ENCODE peak calls at places on chromosomes 11 and 22, in six cellular contexts. J is HFF-Myc; K is activated CD4-positive, CD25-positive, alpha-beta regulatory T cell treated with anti-CD3 and anti-CD28 coated beads, Interleukin-2, amount 50 U/mL, for 72 hours; P is NCI-H1092; B is OCI-M1; L is stimulated activated CD4-positive, alpha-beta T cell treated with anti-CD3 and anti-CD28 coated beads, Interleukin-12 subunit alpha, Interleukin-12 subunit beta, amount 100 ng/mL, for 24 hours. W is an unnamed sample.

GRCh38 chr11:102485095-102485722 is 32.6 kb upstream of the TMEM123 start:
- DNase-seq in J (no peak), K (no peak), P (no peak), B (no peak), L (no peak), W (no peak)

GRCh38 chr11:108914211-108914610 is 249.3 kb downstream of the DDX10 start:
- DNase-seq in J (no peak), K (no peak), P (no peak), B (no peak), L (no peak), W (no peak)

GRCh38 chr11:82750643-82751139 is 17.0 kb upstream of the FAM181B start:
- DNase-seq in J (no peak), K (no peak), P (no peak), B (no peak), L (no peak), W (no peak)

GRCh38 chr22:50039669-50040458 is 18.2 kb downstream of the TTLL8 start:
- DNase-seq in J (no peak), K (no peak), P (no peak), B (no peak), L (no peak), W (no peak)

GRCh38 chr11:783581-784015 is 6.3 kb downstream of the CEND1 start:
- DNase-seq in J (peak), K (no peak), P (no peak), B (peak), L (no peak), W (no peak)

GRCh38 chr22:45964926-45965564 is 11.9 kb downstream of the WNT7B start:
- DNase-seq in J (no peak), K (no peak), P (no peak), B (no peak), L (no peak), W (no peak)

GRCh38 chr11:3232956-3233355 is 739 bp upstream of the MRGPRE start:
- DNase-seq in J (no peak), K (peak), P (no peak), B (no peak), L (no peak), W (no peak)

GRCh38 chr22:38567531-38568245 is 2.3 kb downstream of the DMC1 start:
- DNase-seq in J (no peak), K (no peak), P (no peak), B (no peak), L (no peak), W (no peak)

GRCh38 chr11:119376197-119376847 is 5.2 kb downstream of the USP2 start:
- DNase-seq in J (no peak), K (no peak), P (no peak), B (peak), L (no peak), W (no peak)

GRCh38 chr11:116193321-116194114 is 579.3 kb downstream of the BUD13 start:
- DNase-seq in J (peak), K (no peak), P (no peak), B (no peak), L (no peak), W (no peak)

GRCh38 chr11:120181446-120181992 is 29.3 kb upstream of the OAF start:
- DNase-seq in J (no peak), K (peak), P (no peak), B (no peak), L (no peak), W (no peak)

GRCh38 chr11:10302294-10302743 is 2.6 kb upstream of the ADM start:
- DNase-seq in J (no peak), K (no peak), P (no peak), B (no peak), L (no peak), W (no peak)

W was measured in BJ.